ENCODE peak calls at places on chromosomes 5 and 9, in nine cellular contexts. O is spleen, M is suprapubic skin, C is H1, E is HepG2, Y is esophagus muscularis mucosa, W is Panc1, F is GM12891, I is HCT116. A is an unnamed sample.

GRCh38 chr5:157253547-157253946 is 12.4 kb upstream of the CYFIP2 start:
- DNase-seq in I (peak; percentile 28), F (no peak), E (peak; percentile 35), C (no peak), M (no peak), Y (peak; percentile 90), O (no peak), W (peak; percentile 39), A (no peak)

GRCh38 chr9:6498982-6499381 is 86.0 kb downstream of the UHRF2 start:
- DNase-seq in C (no peak), O (no peak), M (no peak), E (no peak), Y (no peak), I (no peak), W (no peak), F (no peak), A (no peak)

GRCh38 chr5:127766556-127767335 is 63.6 kb downstream of the CCDC192 start:
- DNase-seq in O (no peak), I (no peak), E (no peak), F (no peak), M (no peak), W (no peak), C (no peak), Y (no peak), A (no peak)

GRCh38 chr5:72394688-72395087 is 74.5 kb downstream of the PTCD2 start:
- DNase-seq in F (no peak), M (no peak), O (no peak), E (no peak), C (no peak), I (no peak), W (peak; percentile 30), Y (no peak), A (no peak)

GRCh38 chr5:117999939-118000549 is 988.3 kb downstream of the DTWD2 start:
- DNase-seq in F (no peak), I (no peak), Y (no peak), E (no peak), M (no peak), O (no peak), W (no peak), C (no peak), A (no peak)

GRCh38 chr9:136679431-136679941 is 7.8 kb downstream of the AGPAT2 start:
- DNase-seq in W (no peak), C (no peak), Y (no peak), F (no peak), M (no peak), O (no peak), I (no peak), E (no peak), A (peak; percentile 88)

GRCh38 chr9:107750741-107751521 is 261.4 kb upstream of the KLF4 start:
- DNase-seq in E (peak; percentile 13), O (no peak), F (no peak), M (peak; percentile 94), I (peak; percentile 81), C (no peak), Y (peak; percentile 98), W (peak; percentile 82), A (no peak)

GRCh38 chr5:147101654-147102053 is 133.2 kb upstream of the STK32A start:
- DNase-seq in C (no peak), Y (no peak), W (no peak), E (no peak), I (no peak), O (no peak), M (no peak), F (no peak), A (no peak)

GRCh38 chr5:35303152-35303551 is 72.9 kb upstream of the PRLR start:
- DNase-seq in F (no peak), E (no peak), Y (no peak), I (no peak), O (no peak), C (no peak), M (no peak), W (no peak), A (no peak)

GRCh38 chr9:137136926-137137607 is 1.9 kb upstream of the GRIN1 start:
- DNase-seq in W (no peak), E (no peak), O (no peak), I (no peak), C (no peak), Y (no peak), M (no peak), F (no peak), A (peak; percentile 27)

GRCh38 chr9:87529666-87530065 is 32.0 kb downstream of the DAPK1 start:
- DNase-seq in E (no peak), O (no peak), F (no peak), C (no peak), Y (peak; percentile 82), I (no peak), M (no peak), W (no peak), A (no peak)

GRCh38 chr5:20656262-20656661 is 668.3 kb upstream of the CDH18 start:
- DNase-seq in M (no peak), C (no peak), W (no peak), I (no peak), O (no peak), Y (no peak), F (no peak), E (no peak), A (no peak)

GRCh38 chr5:153530357-153531143 is 40.1 kb downstream of the GRIA1 start:
- DNase-seq in F (no peak), W (no peak), Y (no peak), C (no peak), M (no peak), I (no peak), E (no peak), O (no peak), A (no peak)

GRCh38 chr5:143245929-143246561 is 157.4 kb downstream of the NR3C1 start:
- DNase-seq in W (peak; percentile 91), E (peak; percentile 64), O (no peak), I (peak; percentile 92), Y (no peak), M (no peak), F (no peak), C (no peak), A (no peak)

GRCh38 chr5:132824426-132824825 is 6.0 kb downstream of the SHROOM1 start:
- DNase-seq in E (no peak), I (no peak), W (no peak), C (no peak), O (no peak), M (no peak), Y (no peak), F (no peak), A (no peak)

GRCh38 chr5:132825824-132826391 is 4.5 kb downstream of the SHROOM1 start:
- DNase-seq in M (no peak), O (no peak), W (no peak), I (no peak), E (no peak), C (no peak), Y (no peak), F (no peak), A (no peak)

GRCh38 chr5:132827943-132828673 is 2.3 kb downstream of the SHROOM1 start:
- DNase-seq in C (no peak), Y (no peak), I (no peak), M (no peak), F (no peak), E (no peak), O (no peak), W (no peak), A (no peak)

GRCh38 chr5:132825165-132825823 is 5.2 kb downstream of the SHROOM1 start:
- DNase-seq in C (no peak), F (no peak), Y (no peak), E (no peak), I (no peak), M (no peak), W (no peak), O (no peak), A (peak; percentile 87)

GRCh38 chr5:132826424-132827082 is 3.9 kb downstream of the SHROOM1 start:
- DNase-seq in M (no peak), C (no peak), W (no peak), F (no peak), I (no peak), Y (no peak), E (no peak), O (no peak), A (no peak)
- TF ChIP-seq POLR2AphosphoS5 in M (no peak), C (no peak), W (no peak), F (no peak), I (no peak), Y (no peak), E (no peak), O (no peak), A (no peak)

GRCh38 chr9:23826120-23826629 is at the start of gene ELAVL2:
- DNase-seq in E (no peak), C (peak; percentile 95), F (no peak), M (peak; percentile 83), W (no peak), I (no peak), O (peak; percentile 83), Y (no peak), A (peak; percentile 92)
- TF ChIP-seq POLR2AphosphoS5 in E (no peak), C (peak; percentile 89), F (no peak), M (no peak), W (no peak), I (no peak), O (no peak), Y (no peak), A (no peak)

GRCh38 chr5:139523635-139524445 is 37.3 kb upstream of the UBE2D2 start:
- DNase-seq in O (peak; percentile 24), E (no peak), Y (no peak), C (peak; percentile 93), M (no peak), I (no peak), W (no peak), F (no peak), A (no peak)
- TF ChIP-seq POLR2AphosphoS5 in O (no peak), E (no peak), Y (no peak), C (peak; percentile 18), M (no peak), I (no peak), W (no peak), F (no peak), A (no peak)

GRCh38 chr9:95264954-95265615 is 52.4 kb downstream of the FANCC start:
- DNase-seq in M (no peak), W (no peak), Y (no peak), O (no peak), F (no peak), C (no peak), I (no peak), E (no peak), A (no peak)

GRCh38 chr9:95266649-95267048 is 50.9 kb downstream of the FANCC start:
- DNase-seq in O (no peak), M (no peak), W (no peak), Y (no peak), I (no peak), E (no peak), C (no peak), F (no peak), A (no peak)

GRCh38 chr9:95265960-95266359 is 51.5 kb downstream of the FANCC start:
- DNase-seq in I (no peak), C (no peak), M (no peak), Y (no peak), W (no peak), E (no peak), O (no peak), F (no peak), A (no peak)

GRCh38 chr9:95270790-95271189 is 46.7 kb downstream of the FANCC start:
- DNase-seq in Y (no peak), I (no peak), W (no peak), E (no peak), F (no peak), C (no peak), M (no peak), O (no peak), A (no peak)

DNA sequence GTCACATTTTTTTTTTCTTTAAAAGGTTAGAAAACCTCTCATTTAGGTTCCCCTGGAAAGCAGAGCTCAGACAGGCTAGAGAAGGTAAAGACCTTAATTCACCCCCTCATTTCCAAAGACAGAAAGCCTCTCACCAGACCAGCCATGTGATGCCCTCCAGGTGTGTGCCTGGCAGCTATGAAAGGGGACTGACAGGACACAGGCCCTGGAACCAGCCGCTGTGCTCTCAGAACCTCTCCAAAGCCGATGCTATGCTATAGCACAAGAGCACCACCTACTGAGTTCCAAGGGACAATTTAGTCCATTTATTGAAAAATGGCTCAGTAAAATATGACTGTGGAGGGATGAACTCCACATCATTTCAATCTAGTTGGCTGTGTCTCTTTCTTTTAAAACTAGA is 48.8 kb downstream of the FANCC start:
- DNase-seq in C (no peak), W (no peak), I (peak; percentile 10), E (peak; percentile 69), Y (no peak), O (no peak), F (no peak), M (no peak), A (no peak)
- TF ChIP-seq POLR2AphosphoS5 in C (no peak), W (no peak), I (no peak), E (no peak), Y (no peak), O (no peak), F (no peak), M (no peak), A (no peak)